ENCODE peak calls at places on chromosome 4, in eight cellular contexts. O is heart right ventricle; G is MM.1S; Z is choroid plexus epithelial cell; P is osteocyte; T is coronary artery; X is CD4-positive, alpha-beta T cell; M is WERI-Rb-1. F is an unnamed sample.

GRCh38 chr4:22739933-22740332 is 47.2 kb downstream of the GBA3 start:
- DNase-seq in M (no peak), X (no peak), O (no peak), T (no peak), G (no peak), Z (no peak), P (no peak), F (no peak)

GRCh38 chr4:113675731-113676707 is 85.5 kb downstream of the CAMK2D start:
- DNase-seq in P (no peak), X (no peak), T (no peak), Z (peak; percentile 72), G (no peak), M (no peak), O (no peak), F (no peak)

GRCh38 chr4:114597410-114598115 is 1.0 kb upstream of the UGT8 start:
- DNase-seq in Z (no peak), G (no peak), M (no peak), X (no peak), P (no peak), T (no peak), O (no peak), F (no peak)

GRCh38 chr4:23161787-23162186 is 469.1 kb downstream of the GBA3 start:
- DNase-seq in M (no peak), P (no peak), T (no peak), O (no peak), Z (no peak), X (no peak), G (no peak), F (no peak)

GRCh38 chr4:151407466-151408379 is 1.3 kb upstream of the FHIP1A start:
- DNase-seq in M (no peak), T (no peak), Z (no peak), G (peak; percentile 95), X (peak; percentile 10), O (no peak), P (no peak), F (peak; percentile 83)

GRCh38 chr4:36841583-36842326 is 402.8 kb upstream of the NWD2 start:
- DNase-seq in T (no peak), X (no peak), Z (peak; percentile 2), M (no peak), G (no peak), O (no peak), P (no peak), F (peak; percentile 6)

GRCh38 chr4:3807311-3807710 is 41.1 kb downstream of the ADRA2C start:
- DNase-seq in M (no peak), X (no peak), T (no peak), Z (no peak), O (no peak), G (no peak), P (no peak), F (no peak)

GRCh38 chr4:147863111-147863747 is 131.3 kb downstream of the ARHGAP10 start:
- DNase-seq in G (peak; percentile 15), Z (no peak), T (no peak), O (no peak), P (no peak), X (no peak), M (no peak), F (no peak)

GRCh38 chr4:158808399-158808798 is 39.6 kb downstream of the FNIP2 start:
- DNase-seq in Z (no peak), M (no peak), X (no peak), T (no peak), G (no peak), O (no peak), P (no peak), F (no peak)

GRCh38 chr4:1910643-1911042 is 39.5 kb downstream of the NSD2 start:
- DNase-seq in O (no peak), Z (peak; percentile 81), M (peak; percentile 73), P (no peak), T (no peak), G (peak; percentile 24), X (peak; percentile 17), F (no peak)

GRCh38 chr4:10608501-10609219 is 75.9 kb downstream of the CLNK start:
- DNase-seq in T (no peak), G (no peak), P (no peak), X (no peak), O (no peak), Z (peak; percentile 42), M (no peak), F (no peak)

GRCh38 chr4:1573830-1574459 is 110.2 kb downstream of the FAM53A start:
- DNase-seq in O (no peak), P (no peak), Z (no peak), T (no peak), X (no peak), M (no peak), G (no peak), F (no peak)

GRCh38 chr4:123390846-123391456 is 5.6 kb upstream of the SPRY1 start:
- DNase-seq in T (no peak), X (no peak), P (no peak), O (no peak), Z (peak; percentile 59), G (peak; percentile 55), M (no peak), F (no peak)

GRCh38 chr4:23278845-23279244 is 586.1 kb downstream of the GBA3 start:
- DNase-seq in G (no peak), X (no peak), M (no peak), P (no peak), Z (no peak), T (no peak), O (no peak), F (no peak)

GRCh38 chr4:103918214-103918613 is 198.4 kb upstream of the TACR3 start:
- DNase-seq in T (no peak), Z (no peak), P (no peak), X (no peak), M (no peak), O (no peak), G (no peak), F (no peak)

DNA sequence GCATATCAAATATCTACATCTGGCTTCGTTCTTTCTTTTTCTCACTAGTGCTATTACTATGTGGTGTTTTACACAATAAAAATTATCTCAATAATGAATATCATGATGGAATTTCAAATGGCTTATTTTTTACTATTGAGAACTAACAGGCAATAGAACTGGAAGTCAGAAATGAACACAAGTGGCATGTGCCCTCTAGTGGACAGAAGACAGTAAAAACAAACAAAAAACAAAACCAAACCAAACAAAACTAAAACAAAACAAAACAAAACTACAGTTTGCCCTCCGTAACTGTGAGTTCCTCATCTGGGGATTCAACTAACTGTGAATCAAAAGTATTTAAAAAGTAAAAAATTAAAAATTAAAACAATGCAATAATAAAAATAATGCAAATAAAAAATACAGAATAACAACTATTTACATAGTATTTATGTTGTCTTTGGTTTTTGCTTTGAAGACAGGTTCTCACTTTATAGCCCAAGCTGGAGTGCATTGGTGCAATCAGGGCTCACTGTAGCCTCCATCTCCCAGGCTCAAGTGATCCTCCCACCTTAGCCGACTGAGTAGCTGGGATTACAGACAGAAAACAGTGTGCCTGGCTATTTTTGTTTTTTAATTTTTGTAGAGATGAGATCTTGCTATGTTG is 195.6 kb upstream of the TACR3 start:
- DNase-seq in G (peak; percentile 65), X (no peak), T (no peak), Z (peak; percentile 42), P (no peak), M (no peak), O (no peak), F (peak; percentile 34)
- TF ChIP-seq CTCF in G (peak; percentile 68), X (no peak), T (no peak), Z (peak; percentile 59), P (peak; percentile 60), M (peak; percentile 45), O (no peak), F (peak; percentile 59)

GRCh38 chr4:6783111-6783981 is 819 bp downstream of the KIAA0232 start:
- DNase-seq in T (peak; percentile 93), G (peak; percentile 85), O (peak; percentile 91), M (peak; percentile 93), P (peak; percentile 96), X (peak; percentile 88), Z (peak; percentile 87), F (peak; percentile 97)
- TF ChIP-seq CTCF in T (no peak), G (no peak), O (no peak), M (peak; percentile 23), P (peak; percentile 30), X (no peak), Z (no peak), F (no peak)

GRCh38 chr4:55158957-55159356 is 33.6 kb upstream of the KDR start:
- DNase-seq in P (no peak), M (no peak), G (no peak), T (no peak), X (no peak), Z (no peak), O (no peak), F (no peak)
- TF ChIP-seq CTCF in P (no peak), M (no peak), G (no peak), T (no peak), X (no peak), Z (peak; percentile 10), O (no peak), F (no peak)

GRCh38 chr4:26787461-26788340 is 72.9 kb upstream of the STIM2 start:
- DNase-seq in O (peak; percentile 69), G (no peak), T (no peak), X (peak; percentile 5), Z (peak; percentile 66), M (peak; percentile 58), P (peak; percentile 60), F (no peak)
- TF ChIP-seq CTCF in O (no peak), G (no peak), T (no peak), X (peak; percentile 27), Z (peak; percentile 75), M (peak; percentile 67), P (peak; percentile 18), F (no peak)

F was measured in GM20000.